ENCODE peak calls at places on chromosome 22, in ten cellular contexts. H is lung; L is adipocyte; N is cardiac muscle cell; C is heart right ventricle; Q is thoracic aorta; I is CD8-positive, alpha-beta memory T cell; R is PC-3; U is IMR-90; A is skeletal muscle cell. P is an unnamed sample.

GRCh38 chr22:21984793-21985192 is 2.2 kb upstream of the TOP3B start:
- DNase-seq in H (no peak), L (peak), N (peak), C (no peak), Q (no peak), I (no peak), R (peak), U (peak), A (no peak), P (peak)

GRCh38 chr22:25766418-25766817 is 24.4 kb downstream of the MYO18B start:
- DNase-seq in H (no peak), L (no peak), N (no peak), C (no peak), Q (no peak), I (no peak), R (no peak), U (no peak), A (no peak), P (no peak)

GRCh38 chr22:17302616-17303015 is 66.6 kb upstream of the CECR2 start:
- DNase-seq in H (no peak), L (no peak), N (no peak), C (no peak), Q (no peak), I (no peak), R (no peak), U (no peak), A (no peak), P (no peak)

GRCh38 chr22:44331881-44332714 is 19.3 kb upstream of the SHISAL1 start:
- DNase-seq in H (no peak), L (peak), N (peak), C (no peak), Q (no peak), I (no peak), R (peak), U (peak), A (no peak), P (peak)

GRCh38 chr22:45863981-45864751 is 112.8 kb downstream of the WNT7B start:
- DNase-seq in H (peak), L (peak), N (peak), C (peak), Q (no peak), I (peak), R (peak), U (peak), A (peak), P (peak)

GRCh38 chr22:50691521-50691920 is 18.9 kb downstream of the SHANK3 start:
- DNase-seq in H (no peak), L (peak), N (peak), C (peak), Q (no peak), I (peak), R (peak), U (peak), A (no peak), P (peak)

GRCh38 chr22:21108379-21109115 is 62.8 kb downstream of the LRRC74B start:
- DNase-seq in H (no peak), L (peak), N (no peak), C (no peak), Q (no peak), I (no peak), R (peak), U (no peak), A (no peak), P (no peak)

GRCh38 chr22:23269441-23270211 is 89.3 kb downstream of the BCR start:
- DNase-seq in H (no peak), L (no peak), N (peak), C (no peak), Q (no peak), I (no peak), R (no peak), U (no peak), A (no peak), P (no peak)

GRCh38 chr22:42473484-42474193 is 41.4 kb upstream of the NFAM1 start:
- DNase-seq in H (no peak), L (peak), N (peak), C (peak), Q (no peak), I (peak), R (peak), U (peak), A (peak), P (peak)

GRCh38 chr22:20169253-20169822 is 18.5 kb upstream of the CCDC188 start:
- DNase-seq in H (no peak), L (no peak), N (no peak), C (no peak), Q (no peak), I (no peak), R (peak), U (no peak), A (no peak), P (no peak)

GRCh38 chr22:40535642-40536041 is 100.9 kb downstream of the MRTFA start:
- DNase-seq in H (no peak), L (no peak), N (no peak), C (no peak), Q (no peak), I (no peak), R (no peak), U (no peak), A (no peak), P (no peak)

GRCh38 chr22:26648011-26648497 is 9.3 kb upstream of the MIAT start:
- DNase-seq in H (no peak), L (no peak), N (no peak), C (no peak), Q (no peak), I (peak), R (no peak), U (no peak), A (no peak), P (no peak)

GRCh38 chr22:44837481-44837880 is 85.1 kb downstream of the ARHGAP8 start:
- DNase-seq in H (no peak), L (peak), N (no peak), C (no peak), Q (no peak), I (no peak), R (no peak), U (no peak), A (no peak), P (no peak)

GRCh38 chr22:31139866-31140716 is at the start of gene PLA2G3:
- DNase-seq in H (peak), L (peak), N (peak), C (no peak), Q (no peak), I (no peak), R (no peak), U (peak), A (peak), P (peak)

GRCh38 chr22:27175444-27175843 is 518.1 kb downstream of the MIAT start:
- DNase-seq in H (no peak), L (no peak), N (no peak), C (no peak), Q (no peak), I (no peak), R (no peak), U (no peak), A (no peak), P (no peak)

DNA sequence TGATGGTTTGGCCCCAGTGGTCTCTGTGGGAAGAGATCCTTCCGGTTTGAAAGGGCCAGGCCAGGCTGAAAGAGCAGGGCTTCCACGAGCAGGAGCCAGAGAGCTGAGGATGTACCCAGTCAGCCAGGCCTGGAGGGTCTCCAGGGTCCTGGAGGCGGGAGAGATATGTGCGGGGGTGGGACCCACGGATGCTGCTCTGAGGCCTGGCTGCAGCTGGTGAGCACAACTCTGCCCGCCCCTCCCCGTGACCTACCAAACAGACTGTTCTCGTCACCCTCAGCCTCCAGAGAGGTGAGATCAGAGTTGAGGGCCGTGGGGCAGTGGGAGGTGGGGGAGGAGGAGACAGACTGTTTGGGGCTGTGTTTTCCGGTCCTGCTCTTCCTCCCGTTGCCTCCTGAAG is 42.2 kb downstream of the TRIOBP start:
- DNase-seq in H (peak), L (no peak), N (no peak), C (peak), Q (no peak), I (no peak), R (no peak), U (peak), A (peak), P (peak)
- H3K4me3 ChIP-seq in H (no peak), L (no peak), N (no peak), C (peak), Q (no peak), I (no peak), R (no peak), U (no peak), A (no peak), P (no peak)

GRCh38 chr22:38751422-38752346 is 4.1 kb downstream of the SUN2 start:
- DNase-seq in H (peak), L (no peak), N (no peak), C (no peak), Q (no peak), I (peak), R (no peak), U (no peak), A (peak), P (no peak)
- H3K4me3 ChIP-seq in H (no peak), L (no peak), N (no peak), C (peak), Q (no peak), I (peak), R (no peak), U (no peak), A (no peak), P (no peak)

DNA sequence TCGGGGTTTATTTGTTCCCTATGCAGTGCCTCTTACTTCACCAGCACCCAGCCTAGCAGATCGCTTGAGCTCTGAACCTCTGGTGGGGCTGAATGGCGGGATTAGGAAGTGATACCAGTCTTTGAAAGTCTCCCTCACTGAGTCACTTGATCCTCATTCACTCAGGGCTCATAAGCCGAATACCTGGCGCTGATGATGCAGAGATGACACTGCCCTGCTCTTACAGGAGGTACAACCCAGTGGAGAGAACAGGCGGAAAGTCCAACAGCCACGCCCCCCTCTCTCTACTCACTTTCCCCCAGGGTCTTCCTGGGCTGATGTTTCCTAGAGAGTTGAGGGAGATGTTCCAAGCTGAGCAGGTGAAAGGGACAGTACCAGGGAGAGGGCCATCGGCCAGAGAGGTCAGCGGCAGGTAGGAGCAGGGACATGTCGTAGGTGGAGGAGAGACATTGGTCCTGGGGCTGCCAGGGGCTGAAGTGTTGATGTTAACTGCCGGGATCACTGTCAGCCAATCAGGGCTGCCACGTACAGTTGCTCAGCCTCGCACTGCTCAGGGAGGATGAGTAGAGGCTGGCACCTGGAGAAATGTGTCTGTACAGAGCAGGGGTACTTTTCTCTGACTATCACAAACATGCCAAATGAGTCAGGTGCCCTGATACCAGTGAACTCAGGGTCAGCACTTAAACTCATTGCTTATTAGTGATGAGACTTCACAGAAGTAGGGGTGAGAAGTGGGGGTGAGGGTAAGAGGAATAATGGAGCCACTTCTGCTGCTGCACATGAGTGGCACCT is 9.9 kb upstream of the APOBEC3A start:
- DNase-seq in H (no peak), L (no peak), N (no peak), C (no peak), Q (no peak), I (no peak), R (peak), U (no peak), A (no peak), P (no peak)
- H3K4me3 ChIP-seq in H (no peak), L (no peak), N (no peak), C (no peak), Q (no peak), I (no peak), R (no peak), U (no peak), A (no peak), P (no peak)

GRCh38 chr22:32803020-32803758 is 1.7 kb downstream of the TIMP3 start:
- DNase-seq in H (no peak), L (peak), N (no peak), C (no peak), Q (no peak), I (no peak), R (no peak), U (peak), A (no peak), P (peak)
- H3K4me3 ChIP-seq in H (peak), L (peak), N (peak), C (peak), Q (peak), I (no peak), R (no peak), U (peak), A (peak), P (peak)

DNA sequence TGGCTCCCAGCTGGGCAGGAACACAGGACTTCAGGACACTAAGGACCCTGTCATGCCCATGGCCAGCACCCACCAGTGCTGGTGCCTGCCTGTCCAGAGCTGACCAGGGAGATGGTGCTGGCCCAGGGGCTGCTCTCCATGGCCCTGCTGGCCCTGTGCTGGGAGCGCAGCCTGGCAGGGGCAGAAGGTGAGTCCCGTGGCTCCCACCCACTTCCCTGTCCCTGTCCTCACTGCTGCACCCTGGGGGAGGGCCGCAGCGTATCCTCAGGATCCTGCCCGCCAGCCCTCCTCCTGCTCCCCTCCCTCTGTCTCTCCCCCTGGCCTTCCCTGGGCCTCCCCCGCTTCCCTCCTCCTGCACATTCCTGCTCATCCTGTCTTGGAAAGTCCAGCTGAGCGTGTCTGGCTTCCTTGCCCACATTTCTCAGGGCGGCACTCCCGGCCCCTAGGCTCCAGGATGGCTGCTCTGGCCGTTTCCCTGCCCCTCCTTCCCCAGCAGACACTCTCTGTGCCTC is 8.7 kb downstream of the CSF2RB start:
- DNase-seq in H (no peak), L (no peak), N (no peak), C (no peak), Q (no peak), I (no peak), R (no peak), U (no peak), A (no peak), P (no peak)
- H3K4me3 ChIP-seq in H (no peak), L (no peak), N (no peak), C (no peak), Q (no peak), I (no peak), R (no peak), U (no peak), A (no peak), P (no peak)

DNA sequence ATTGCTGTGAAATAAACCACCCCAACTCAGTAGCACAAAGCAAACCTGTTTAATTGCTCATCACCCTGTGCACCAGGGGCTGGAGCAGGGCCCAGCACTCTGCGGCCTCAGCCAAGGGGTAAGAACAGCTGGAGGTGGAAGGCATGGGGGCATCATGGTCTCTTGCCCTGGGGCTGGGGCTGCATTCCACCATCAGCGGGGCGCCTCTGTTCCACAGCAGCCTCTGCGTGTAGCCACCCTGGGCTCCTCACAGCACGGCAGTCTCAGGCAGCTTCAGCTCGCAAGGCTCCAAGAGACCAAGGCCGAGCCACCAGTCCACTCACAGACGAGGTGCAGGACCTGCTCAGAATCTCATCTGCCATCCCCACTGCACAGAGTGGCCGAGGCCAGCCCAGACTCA is 630.7 kb downstream of the TBC1D22A start:
- DNase-seq in H (no peak), L (no peak), N (no peak), C (no peak), Q (no peak), I (no peak), R (no peak), U (no peak), A (no peak), P (no peak)
- H3K4me3 ChIP-seq in H (no peak), L (no peak), N (no peak), C (no peak), Q (no peak), I (no peak), R (no peak), U (no peak), A (no peak), P (no peak)